ENCODE peak calls at places on chromosomes 11 and 22, in five cellular contexts. Y is RWPE2; O is mammary epithelial cell; T is WTC11; E is stimulated activated CD4-positive, alpha-beta T cell treated with anti-CD3 and anti-CD28 coated beads, Interleukin-1b, Interleukin-23, amount 100 ng/mL, for 24 hours. G is an unnamed sample.

GRCh38 chr22:45402466-45402865 is 10.9 kb downstream of the SMC1B start:
- DNase-seq in T (no peak), E (no peak), Y (no peak), O (no peak), G (no peak)

GRCh38 chr22:17097701-17098100 is 12.9 kb downstream of the IL17RA start:
- DNase-seq in O (no peak), T (no peak), Y (peak; percentile 9), E (no peak), G (no peak)

GRCh38 chr22:35915477-35916013 is 113.1 kb downstream of the RBFOX2 start:
- DNase-seq in E (no peak), T (no peak), O (peak; percentile 80), Y (no peak), G (no peak)

GRCh38 chr11:45098929-45099328 is 47.5 kb upstream of the PRDM11 start:
- DNase-seq in E (no peak), O (no peak), Y (no peak), T (no peak), G (no peak)

GRCh38 chr11:70584786-70585545 is 186.6 kb downstream of the CTTN start:
- DNase-seq in E (no peak), O (no peak), T (no peak), Y (peak; percentile 17), G (no peak)

GRCh38 chr22:50041361-50042065 is 16.6 kb downstream of the TTLL8 start:
- DNase-seq in Y (no peak), E (no peak), O (no peak), T (no peak), G (no peak)

GRCh38 chr11:6438979-6439571 is 1.7 kb downstream of the HPX start:
- DNase-seq in Y (no peak), E (no peak), O (peak; percentile 41), T (peak; percentile 58), G (peak; percentile 50)

GRCh38 chr22:23182289-23183106 is 2.2 kb downstream of the BCR start:
- DNase-seq in Y (no peak), T (no peak), E (peak; percentile 33), O (peak; percentile 89), G (no peak)

G was measured in SK-N-MC.